ENCODE peak calls at places on chromosomes 2 and 18, in ten cellular contexts. O is HCT116; M is HFF-Myc; V is hepatocyte; Z is cardiac muscle cell; H is CD8-positive, alpha-beta T cell; R is tibial artery; K is body of pancreas; Q is fibroblast of the aortic adventitia; S is HL-60. E is an unnamed sample.

GRCh38 chr18:12012697-12013096 is 31.4 kb downstream of the IMPA2 start:
- DNase-seq in Q (no peak), O (no peak), R (no peak), Z (peak), M (no peak), V (no peak), S (no peak), H (no peak), K (no peak), E (no peak)

GRCh38 chr18:70249118-70249517 is 39.7 kb upstream of the SOCS6 start:
- DNase-seq in H (no peak), R (no peak), S (no peak), Q (peak), V (no peak), M (no peak), Z (no peak), K (no peak), O (no peak), E (no peak)

GRCh38 chr18:78901923-78902794 is 77.5 kb upstream of the SALL3 start:
- DNase-seq in Q (no peak), H (peak), V (no peak), R (no peak), S (no peak), O (no peak), Z (no peak), M (no peak), K (no peak), E (no peak)

GRCh38 chr2:65708129-65708528 is 275.7 kb upstream of the SPRED2 start:
- DNase-seq in M (no peak), K (no peak), Z (no peak), S (no peak), H (no peak), V (no peak), O (no peak), Q (peak), R (no peak), E (no peak)

GRCh38 chr2:182393361-182393760 is 33.5 kb downstream of the PDE1A start:
- DNase-seq in S (no peak), V (no peak), K (no peak), R (no peak), Z (no peak), H (no peak), M (no peak), Q (peak), O (no peak), E (no peak)

GRCh38 chr2:99389371-99389770 is 52.2 kb downstream of the EIF5B start:
- DNase-seq in Z (peak), M (peak), K (no peak), O (no peak), R (no peak), Q (peak), H (no peak), S (no peak), V (no peak), E (no peak)

GRCh38 chr18:37565985-37566478 is 434 bp upstream of the CELF4 start:
- DNase-seq in R (no peak), Z (peak), Q (peak), H (no peak), O (no peak), M (no peak), V (peak), S (no peak), K (peak), E (no peak)

GRCh38 chr2:90207454-90208058 is 1516.1 kb downstream of the RPIA start:
- DNase-seq in V (no peak), Z (peak), R (no peak), S (peak), M (no peak), Q (peak), H (no peak), O (no peak), K (no peak), E (no peak)

GRCh38 chr2:208515099-208515498 is 108.5 kb downstream of the PTH2R start:
- DNase-seq in M (no peak), O (no peak), S (no peak), Z (no peak), R (no peak), H (no peak), Q (no peak), V (no peak), K (no peak), E (no peak)

DNA sequence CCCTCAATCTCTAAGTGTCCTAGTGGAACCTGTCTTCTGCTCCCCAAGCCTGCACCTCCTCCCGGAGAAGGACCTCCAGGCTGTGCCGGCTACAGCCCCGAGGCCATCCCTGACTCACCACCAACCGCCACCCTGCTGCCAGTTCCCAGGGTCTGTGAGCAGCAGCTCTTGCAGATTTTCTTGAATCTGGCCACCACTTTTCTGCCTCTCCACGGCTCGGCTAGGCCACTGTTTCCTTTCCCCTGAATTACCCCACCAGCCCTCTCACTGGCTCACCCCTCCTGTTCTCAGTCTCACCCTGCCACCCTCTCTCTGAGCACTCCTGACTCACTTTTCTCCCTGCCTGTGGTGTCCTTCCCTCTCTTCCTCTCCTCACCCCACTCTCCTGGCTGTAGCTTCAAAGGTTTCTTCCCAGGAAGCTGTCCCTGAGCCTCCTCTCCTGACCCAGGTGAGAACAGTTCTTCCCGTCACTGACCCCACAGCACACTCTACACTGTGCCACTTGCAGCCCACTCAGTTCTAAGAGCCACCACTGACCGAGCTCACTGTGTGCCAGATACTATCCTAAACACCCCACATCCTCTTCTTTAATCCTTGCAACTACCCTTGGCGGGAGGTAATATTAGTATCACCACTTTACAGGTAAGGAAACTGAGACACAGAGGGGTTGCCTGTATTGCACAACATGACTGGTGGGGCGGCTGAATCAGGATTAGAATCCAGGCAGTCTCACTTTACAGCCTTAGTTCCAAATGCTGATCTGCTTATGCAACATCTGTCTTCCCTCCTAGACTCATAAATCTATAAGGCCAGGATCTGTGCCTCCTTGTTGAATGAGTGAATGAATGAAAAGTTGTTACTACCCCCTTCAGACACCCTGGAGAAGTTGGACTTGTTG is 111.6 kb downstream of the SMAD7 start:
- DNase-seq in S (no peak), Q (peak), O (no peak), Z (no peak), R (peak), M (peak), K (no peak), V (peak), H (no peak), E (no peak)
- H3K4me3 ChIP-seq in S (no peak), Q (no peak), O (no peak), Z (no peak), R (no peak), M (no peak), K (no peak), V (no peak), H (no peak), E (no peak)

GRCh38 chr2:19748073-19748375 is 153.8 kb downstream of the TTC32 start:
- DNase-seq in Z (no peak), K (no peak), R (no peak), V (no peak), Q (no peak), H (no peak), M (no peak), O (no peak), S (no peak), E (no peak)
- TF ChIP-seq CTCF in Z (no peak), K (no peak), R (no peak), V (no peak), Q (no peak), H (no peak), M (no peak), O (peak), S (no peak), E (no peak)

GRCh38 chr2:79832540-79833234 is 319.8 kb downstream of the CTNNA2 start:
- DNase-seq in Q (no peak), S (no peak), O (no peak), V (no peak), Z (no peak), R (no peak), H (no peak), K (no peak), M (no peak), E (peak)

GRCh38 chr2:79827881-79828280 is 315.0 kb downstream of the CTNNA2 start:
- DNase-seq in V (no peak), Z (no peak), S (no peak), K (no peak), O (no peak), M (no peak), R (no peak), H (no peak), Q (no peak), E (no peak)

GRCh38 chr2:79833235-79833878 is 320.5 kb downstream of the CTNNA2 start:
- DNase-seq in Z (no peak), H (no peak), K (no peak), S (no peak), V (no peak), R (no peak), Q (no peak), O (no peak), M (no peak), E (peak)

DNA sequence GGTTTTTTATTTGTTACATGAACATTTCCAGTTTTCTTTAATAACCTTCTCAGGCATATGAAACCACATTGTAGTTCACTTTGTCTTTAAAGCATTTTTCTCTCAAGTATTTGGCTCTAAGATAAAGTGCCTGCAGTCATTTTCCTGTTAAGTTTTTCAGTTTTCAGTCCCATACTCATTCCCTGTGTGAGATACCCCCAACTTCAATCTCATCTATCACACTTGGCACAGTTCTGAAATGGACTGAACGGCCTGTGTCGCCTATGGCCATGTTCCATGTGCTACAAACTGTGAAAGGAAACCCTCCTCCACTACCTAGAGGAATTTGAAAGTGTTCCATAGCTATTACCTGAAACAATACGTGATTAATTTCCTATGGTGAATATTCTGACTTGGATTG is 319.1 kb downstream of the CTNNA2 start:
- DNase-seq in Q (no peak), O (no peak), Z (no peak), K (no peak), S (no peak), V (no peak), H (no peak), R (no peak), M (no peak), E (no peak)
- H3K4me3 ChIP-seq in Q (no peak), O (no peak), Z (no peak), K (no peak), S (no peak), V (no peak), H (no peak), R (no peak), M (no peak), E (no peak)

GRCh38 chr18:6414723-6415362 is at the start of gene L3MBTL4:
- DNase-seq in V (peak), K (peak), O (no peak), H (no peak), Z (peak), M (no peak), S (no peak), R (no peak), Q (no peak), E (no peak)

GRCh38 chr18:6413554-6414117 is 1.1 kb downstream of the L3MBTL4 start:
- DNase-seq in Q (no peak), V (no peak), M (no peak), H (no peak), O (no peak), S (no peak), R (no peak), K (peak), Z (peak), E (no peak)

GRCh38 chr18:6412933-6413472 is 1.7 kb downstream of the L3MBTL4 start:
- DNase-seq in V (no peak), Q (no peak), O (no peak), R (no peak), M (no peak), S (no peak), H (no peak), K (no peak), Z (no peak), E (no peak)

GRCh38 chr18:6411367-6411766 is 3.3 kb downstream of the L3MBTL4 start:
- DNase-seq in K (no peak), V (no peak), R (no peak), Q (no peak), H (no peak), S (no peak), M (no peak), O (no peak), Z (no peak), E (no peak)

GRCh38 chr18:6414118-6414722 is 491 bp downstream of the L3MBTL4 start:
- DNase-seq in Q (no peak), K (peak), S (no peak), H (no peak), Z (peak), V (peak), O (no peak), M (no peak), R (peak), E (no peak)
- TF ChIP-seq CTCF in Q (no peak), K (peak), S (no peak), H (no peak), Z (no peak), V (peak), O (no peak), M (no peak), R (no peak), E (no peak)

GRCh38 chr2:24365826-24366225 is 5.5 kb upstream of the ITSN2 start:
- DNase-seq in V (no peak), R (no peak), S (no peak), O (no peak), Q (no peak), M (no peak), K (no peak), Z (no peak), H (no peak), E (no peak)

GRCh38 chr2:24362253-24362652 is 1.9 kb upstream of the ITSN2 start:
- DNase-seq in Z (no peak), O (no peak), K (no peak), S (no peak), R (no peak), M (no peak), V (no peak), Q (no peak), H (no peak), E (peak)

GRCh38 chr2:24363306-24363705 is 3.0 kb upstream of the ITSN2 start:
- DNase-seq in K (no peak), Z (no peak), O (no peak), V (no peak), S (no peak), M (no peak), Q (no peak), R (no peak), H (no peak), E (no peak)

GRCh38 chr2:24360963-24361330 is 611 bp upstream of the ITSN2 start:
- DNase-seq in R (no peak), Z (no peak), M (no peak), V (no peak), O (no peak), S (no peak), Q (no peak), H (no peak), K (no peak), E (no peak)

GRCh38 chr2:24365051-24365450 is 4.7 kb upstream of the ITSN2 start:
- DNase-seq in Z (no peak), V (no peak), S (peak), M (no peak), H (no peak), O (no peak), K (peak), R (peak), Q (peak), E (peak)
- H3K4me3 ChIP-seq in Z (no peak), V (no peak), S (no peak), M (no peak), H (no peak), O (no peak), K (no peak), R (no peak), Q (no peak), E (no peak)